ENCODE peak calls at places on chromosomes 7 and 10, in four cellular contexts. One of them, this sample, is unnamed.

GRCh38 chr10:100025528-100026070 is 15.9 kb upstream of the DNMBP start:
- DNase-seq in HepG2: no peak
- DNase-seq in GM12878: no peak
- DNase-seq in K562: no peak
- DNase-seq in this sample: no peak

GRCh38 chr10:131815366-131816156 is 85.2 kb upstream of the PPP2R2D start:
- DNase-seq in GM12878: no peak
- DNase-seq in HepG2: no peak
- DNase-seq in K562: no peak
- DNase-seq in this sample: no peak

GRCh38 chr10:43595739-43596298 is 10.4 kb upstream of the ZNF485 start:
- DNase-seq in K562: no peak
- DNase-seq in GM12878: peak
- DNase-seq in HepG2: no peak
- DNase-seq in this sample: no peak

GRCh38 chr7:86149266-86149665 is 494.4 kb upstream of the GRM3 start:
- DNase-seq in K562: no peak
- DNase-seq in HepG2: no peak
- DNase-seq in GM12878: no peak
- DNase-seq in this sample: no peak

GRCh38 chr10:91317541-91317940 is 92.6 kb upstream of the HECTD2 start:
- DNase-seq in GM12878: no peak
- DNase-seq in K562: no peak
- DNase-seq in HepG2: no peak
- DNase-seq in this sample: no peak

GRCh38 chr7:47779341-47779771 is 168.9 kb downstream of the PKD1L1 start:
- DNase-seq in K562: no peak
- DNase-seq in GM12878: no peak
- DNase-seq in HepG2: no peak
- DNase-seq in this sample: no peak

GRCh38 chr7:120741371-120742042 is 116.4 kb downstream of the TSPAN12 start:
- DNase-seq in K562: no peak
- DNase-seq in GM12878: no peak
- DNase-seq in HepG2: no peak
- DNase-seq in this sample: no peak

GRCh38 chr7:47266131-47266706 is 315.7 kb downstream of the TNS3 start:
- DNase-seq in HepG2: peak
- DNase-seq in GM12878: peak
- DNase-seq in K562: peak
- DNase-seq in this sample: peak

GRCh38 chr7:49089717-49090116 is 165.4 kb downstream of the CDC14C start:
- DNase-seq in GM12878: no peak
- DNase-seq in K562: no peak
- DNase-seq in HepG2: no peak
- DNase-seq in this sample: no peak

GRCh38 chr10:29621161-29621560 is 13.6 kb downstream of the SVIL start:
- DNase-seq in K562: no peak
- DNase-seq in HepG2: peak
- DNase-seq in GM12878: no peak
- DNase-seq in this sample: no peak

GRCh38 chr7:157339777-157340677 is 3.2 kb downstream of the DNAJB6 start:
- DNase-seq in GM12878: no peak
- DNase-seq in HepG2: peak
- DNase-seq in K562: peak
- DNase-seq in this sample: peak

GRCh38 chr7:12770227-12770975 is 83.0 kb downstream of the ARL4A start:
- DNase-seq in K562: no peak
- DNase-seq in HepG2: peak
- DNase-seq in GM12878: no peak
- DNase-seq in this sample: no peak

GRCh38 chr7:81625311-81625651 is 144.6 kb downstream of the HGF start:
- DNase-seq in K562: no peak
- DNase-seq in HepG2: no peak
- DNase-seq in GM12878: no peak
- DNase-seq in this sample: no peak

GRCh38 chr10:130380056-130380455 is 243.9 kb downstream of the GLRX3 start:
- DNase-seq in HepG2: no peak
- DNase-seq in GM12878: no peak
- DNase-seq in K562: no peak
- DNase-seq in this sample: no peak

GRCh38 chr7:47337531-47337930 is 244.4 kb downstream of the TNS3 start:
- DNase-seq in HepG2: no peak
- DNase-seq in K562: no peak
- DNase-seq in GM12878: peak
- DNase-seq in this sample: peak

GRCh38 chr7:38660427-38661099 is 29.4 kb upstream of the AMPH start:
- DNase-seq in HepG2: peak
- DNase-seq in K562: peak
- DNase-seq in GM12878: no peak
- DNase-seq in this sample: peak

GRCh38 chr10:30359373-30360206 is 10.5 kb upstream of the MTPAP start:
- DNase-seq in HepG2: peak
- DNase-seq in GM12878: peak
- DNase-seq in K562: peak
- DNase-seq in this sample: peak

GRCh38 chr10:667096-667495 is 22.4 kb downstream of the DIP2C start:
- DNase-seq in K562: no peak
- DNase-seq in HepG2: no peak
- DNase-seq in GM12878: no peak
- DNase-seq in this sample: no peak

GRCh38 chr10:63157845-63158624 is 24.9 kb downstream of the NRBF2 start:
- DNase-seq in GM12878: peak
- DNase-seq in HepG2: peak
- DNase-seq in K562: peak
- DNase-seq in this sample: peak

GRCh38 chr7:32164341-32164996 is 94.3 kb upstream of the PDE1C start:
- DNase-seq in GM12878: no peak
- DNase-seq in HepG2: peak
- DNase-seq in K562: peak
- DNase-seq in this sample: peak

GRCh38 chr10:85490431-85490830 is 876.2 kb downstream of the GRID1 start:
- DNase-seq in GM12878: no peak
- DNase-seq in HepG2: no peak
- DNase-seq in K562: no peak
- DNase-seq in this sample: no peak

GRCh38 chr10:3213758-3214545 is 41.4 kb upstream of the PITRM1 start:
- DNase-seq in K562: no peak
- DNase-seq in HepG2: no peak
- DNase-seq in GM12878: no peak
- DNase-seq in this sample: no peak

GRCh38 chr10:3210251-3210650 is 37.7 kb upstream of the PITRM1 start:
- DNase-seq in HepG2: no peak
- DNase-seq in K562: no peak
- DNase-seq in GM12878: no peak
- DNase-seq in this sample: no peak

GRCh38 chr10:3215336-3215860 is 42.8 kb upstream of the PITRM1 start:
- DNase-seq in K562: no peak
- DNase-seq in GM12878: no peak
- DNase-seq in HepG2: no peak
- DNase-seq in this sample: no peak

GRCh38 chr10:3217301-3217700 is 44.7 kb upstream of the PITRM1 start:
- DNase-seq in K562: no peak
- DNase-seq in GM12878: no peak
- DNase-seq in HepG2: no peak
- DNase-seq in this sample: no peak

GRCh38 chr10:3213174-3213573 is 40.6 kb upstream of the PITRM1 start:
- DNase-seq in GM12878: no peak
- DNase-seq in HepG2: no peak
- DNase-seq in K562: no peak
- DNase-seq in this sample: no peak
- TF ChIP-seq CTCF in GM12878: no peak
- TF ChIP-seq CTCF in HepG2: no peak
- TF ChIP-seq CTCF in K562: no peak
- TF ChIP-seq CTCF in this sample: no peak

GRCh38 chr7:129093867-129094456 is 39.1 kb upstream of the TNPO3 start:
- DNase-seq in HepG2: no peak
- DNase-seq in K562: no peak
- DNase-seq in GM12878: no peak
- DNase-seq in this sample: no peak

GRCh38 chr7:129085148-129085547 is 30.2 kb upstream of the TNPO3 start:
- DNase-seq in K562: no peak
- DNase-seq in HepG2: no peak
- DNase-seq in GM12878: no peak
- DNase-seq in this sample: no peak

GRCh38 chr7:129091484-129092002 is 36.6 kb upstream of the TNPO3 start:
- DNase-seq in HepG2: peak
- DNase-seq in GM12878: peak
- DNase-seq in K562: peak
- DNase-seq in this sample: peak

GRCh38 chr7:129090307-129090907 is 35.5 kb upstream of the TNPO3 start:
- DNase-seq in HepG2: no peak
- DNase-seq in GM12878: no peak
- DNase-seq in K562: no peak
- DNase-seq in this sample: no peak

DNA sequence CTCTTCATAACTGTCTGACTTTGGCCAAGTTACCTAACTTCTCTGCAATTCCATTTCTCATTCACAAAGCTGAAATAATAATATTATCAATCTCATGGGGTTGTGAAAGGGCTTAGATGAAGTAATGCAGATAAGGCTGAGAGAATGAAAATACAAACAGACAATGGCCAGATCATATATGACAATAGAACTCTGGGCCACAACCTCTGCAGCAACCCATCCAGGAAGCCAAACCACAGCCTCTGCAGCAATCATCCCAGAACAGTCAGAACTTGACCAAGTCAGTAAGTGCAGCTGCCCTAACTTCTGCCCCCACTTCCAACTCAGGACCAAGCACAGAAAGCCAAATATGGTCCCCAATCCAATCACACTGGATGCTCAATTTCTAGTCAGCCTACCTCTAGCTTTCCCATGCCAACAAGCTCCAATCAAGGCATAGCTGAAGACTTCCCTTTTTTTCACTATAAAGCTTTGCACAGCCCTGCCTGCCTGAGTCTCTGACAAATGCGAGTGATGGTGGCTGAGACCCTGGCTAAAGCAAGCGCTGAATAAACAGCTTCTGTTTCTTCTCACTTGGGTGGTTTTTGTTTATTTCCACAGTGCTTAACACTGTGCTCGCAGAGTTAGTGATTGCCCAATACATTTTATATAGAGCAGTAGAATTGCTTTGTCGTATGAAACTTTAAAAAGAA is 34.8 kb upstream of the TNPO3 start:
- DNase-seq in K562: no peak
- DNase-seq in GM12878: peak
- DNase-seq in HepG2: no peak
- DNase-seq in this sample: no peak
- TF ChIP-seq POLR2AphosphoS2 in K562: no peak
- TF ChIP-seq POLR2AphosphoS2 in GM12878: no peak
- TF ChIP-seq POLR2AphosphoS2 in HepG2: no peak
- TF ChIP-seq POLR2AphosphoS2 in this sample: no peak

GRCh38 chr7:144109283-144109682 is at the start of gene OR2A2:
- DNase-seq in GM12878: no peak
- DNase-seq in K562: no peak
- DNase-seq in HepG2: no peak
- DNase-seq in this sample: no peak

DNA sequence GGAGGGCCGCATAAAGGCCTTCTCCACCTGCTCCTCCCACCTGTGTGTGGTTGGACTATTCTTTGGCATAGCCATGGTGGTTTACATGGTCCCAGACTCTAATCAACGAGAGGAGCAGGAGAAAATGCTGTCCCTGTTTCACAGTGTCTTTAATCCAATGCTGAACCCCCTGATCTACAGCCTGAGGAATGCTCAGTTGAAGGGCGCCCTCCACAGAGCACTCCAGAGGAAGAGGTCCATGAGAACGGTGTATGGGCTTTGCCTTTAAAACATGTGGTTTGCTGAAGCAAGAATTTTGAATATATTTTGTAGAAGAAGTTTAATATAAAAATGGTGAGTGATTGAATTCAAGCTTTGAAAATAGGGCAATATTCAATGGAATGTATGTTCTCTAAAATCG is 889 bp downstream of the OR2A2 start:
- DNase-seq in K562: no peak
- DNase-seq in GM12878: no peak
- DNase-seq in HepG2: no peak
- DNase-seq in this sample: no peak
- TF ChIP-seq CTCF in K562: no peak
- TF ChIP-seq CTCF in GM12878: no peak
- TF ChIP-seq CTCF in HepG2: no peak
- TF ChIP-seq CTCF in this sample: no peak

GRCh38 chr10:7561216-7561893 is 105.4 kb downstream of the ITIH5 start:
- DNase-seq in K562: no peak
- DNase-seq in GM12878: no peak
- DNase-seq in HepG2: peak
- DNase-seq in this sample: no peak
- TF ChIP-seq POLR2AphosphoS2 in K562: no peak
- TF ChIP-seq POLR2AphosphoS2 in GM12878: no peak
- TF ChIP-seq POLR2AphosphoS2 in HepG2: no peak
- TF ChIP-seq POLR2AphosphoS2 in this sample: no peak

GRCh38 chr10:75593690-75594556 is 162.5 kb downstream of the LRMDA start:
- DNase-seq in K562: no peak
- DNase-seq in HepG2: no peak
- DNase-seq in GM12878: no peak
- DNase-seq in this sample: no peak
- TF ChIP-seq CTCF in K562: peak
- TF ChIP-seq CTCF in HepG2: peak
- TF ChIP-seq CTCF in GM12878: no peak
- TF ChIP-seq CTCF in this sample: peak

GRCh38 chr7:117284692-117285091 is 38.2 kb downstream of the WNT2 start:
- DNase-seq in K562: no peak
- DNase-seq in GM12878: no peak
- DNase-seq in HepG2: no peak
- DNase-seq in this sample: no peak
- TF ChIP-seq POLR2AphosphoS2 in K562: no peak
- TF ChIP-seq POLR2AphosphoS2 in GM12878: no peak
- TF ChIP-seq POLR2AphosphoS2 in HepG2: no peak
- TF ChIP-seq POLR2AphosphoS2 in this sample: no peak

GRCh38 chr7:24881622-24882021 is 98.4 kb downstream of the OSBPL3 start:
- DNase-seq in HepG2: peak
- DNase-seq in GM12878: no peak
- DNase-seq in K562: peak
- DNase-seq in this sample: no peak
- TF ChIP-seq CTCF in HepG2: peak
- TF ChIP-seq CTCF in GM12878: no peak
- TF ChIP-seq CTCF in K562: peak
- TF ChIP-seq CTCF in this sample: peak

GRCh38 chr10:14687340-14687739 is 87.4 kb downstream of the FAM107B start:
- DNase-seq in K562: no peak
- DNase-seq in GM12878: no peak
- DNase-seq in HepG2: peak
- DNase-seq in this sample: no peak
- TF ChIP-seq POLR2AphosphoS2 in K562: no peak
- TF ChIP-seq POLR2AphosphoS2 in GM12878: no peak
- TF ChIP-seq POLR2AphosphoS2 in HepG2: no peak
- TF ChIP-seq POLR2AphosphoS2 in this sample: no peak

DNA sequence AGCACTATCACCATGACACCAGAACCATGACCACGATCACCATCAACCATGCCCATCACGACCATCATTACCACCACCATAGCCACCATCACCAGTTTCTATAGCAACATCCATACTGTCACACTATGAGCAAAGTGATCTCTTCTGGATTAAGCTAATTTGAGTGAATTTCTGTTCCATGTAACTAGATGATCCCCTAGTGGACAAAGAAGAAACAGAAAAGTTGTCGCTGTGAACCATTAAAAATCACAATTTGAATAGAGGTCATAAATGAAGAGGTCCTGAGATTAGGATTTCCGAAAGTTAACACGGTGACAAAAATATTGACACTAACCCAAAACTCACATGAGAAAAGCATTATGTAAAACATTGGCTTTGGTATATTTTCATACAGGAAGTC is 77.6 kb downstream of the CLRN3 start:
- DNase-seq in GM12878: no peak
- DNase-seq in HepG2: no peak
- DNase-seq in K562: no peak
- DNase-seq in this sample: no peak
- TF ChIP-seq CTCF in GM12878: peak
- TF ChIP-seq CTCF in HepG2: no peak
- TF ChIP-seq CTCF in K562: no peak
- TF ChIP-seq CTCF in this sample: no peak

This sample was measured in A549.